ENCODE peak calls at places on chromosomes 6 and 20, in seven cellular contexts. One of them, this sample, is unnamed.

GRCh38 chr20:58043122-58043865 is 185.2 kb downstream of the ANKRD60 start:
- DNase-seq in kidney epithelial cell: no peak
- DNase-seq in epithelial cell of proximal tubule: no peak
- DNase-seq in AG10803: no peak
- DNase-seq in neural progenitor cell: no peak
- DNase-seq in PC-9: no peak
- DNase-seq in upper lobe of left lung: no peak
- DNase-seq in this sample: no peak

GRCh38 chr6:107062691-107063090 is 34.7 kb downstream of the MTRES1 start:
- DNase-seq in kidney epithelial cell: no peak
- DNase-seq in epithelial cell of proximal tubule: no peak
- DNase-seq in AG10803: no peak
- DNase-seq in neural progenitor cell: no peak
- DNase-seq in PC-9: no peak
- DNase-seq in upper lobe of left lung: no peak
- DNase-seq in this sample: no peak

GRCh38 chr6:72466471-72466870 is 155.4 kb upstream of the KCNQ5 start:
- DNase-seq in kidney epithelial cell: no peak
- DNase-seq in epithelial cell of proximal tubule: no peak
- DNase-seq in AG10803: no peak
- DNase-seq in neural progenitor cell: no peak
- DNase-seq in PC-9: no peak
- DNase-seq in upper lobe of left lung: no peak
- DNase-seq in this sample: no peak

GRCh38 chr6:148620579-148621298 is 126.1 kb upstream of the UST start:
- DNase-seq in kidney epithelial cell: no peak
- DNase-seq in epithelial cell of proximal tubule: no peak
- DNase-seq in AG10803: no peak
- DNase-seq in neural progenitor cell: no peak
- DNase-seq in PC-9: no peak
- DNase-seq in upper lobe of left lung: no peak
- DNase-seq in this sample: no peak

GRCh38 chr6:74598473-74599393 is 607.1 kb downstream of the COL12A1 start:
- DNase-seq in kidney epithelial cell: peak
- DNase-seq in epithelial cell of proximal tubule: peak
- DNase-seq in AG10803: peak
- DNase-seq in neural progenitor cell: no peak
- DNase-seq in PC-9: peak
- DNase-seq in upper lobe of left lung: no peak
- DNase-seq in this sample: no peak

GRCh38 chr6:138520463-138520862 is 21.2 kb upstream of the NHSL1 start:
- DNase-seq in kidney epithelial cell: no peak
- DNase-seq in epithelial cell of proximal tubule: no peak
- DNase-seq in AG10803: peak
- DNase-seq in neural progenitor cell: no peak
- DNase-seq in PC-9: no peak
- DNase-seq in upper lobe of left lung: no peak
- DNase-seq in this sample: no peak

GRCh38 chr20:16438100-16438499 is 135.1 kb downstream of the KIF16B start:
- DNase-seq in kidney epithelial cell: no peak
- DNase-seq in epithelial cell of proximal tubule: no peak
- DNase-seq in AG10803: no peak
- DNase-seq in neural progenitor cell: no peak
- DNase-seq in PC-9: no peak
- DNase-seq in upper lobe of left lung: no peak
- DNase-seq in this sample: no peak

GRCh38 chr6:79334674-79335073 is 100.2 kb upstream of the HMGN3 start:
- DNase-seq in kidney epithelial cell: no peak
- DNase-seq in epithelial cell of proximal tubule: no peak
- DNase-seq in AG10803: no peak
- DNase-seq in neural progenitor cell: no peak
- DNase-seq in PC-9: no peak
- DNase-seq in upper lobe of left lung: no peak
- DNase-seq in this sample: no peak

GRCh38 chr6:53179961-53180651 is 31.5 kb upstream of the GCM1 start:
- DNase-seq in kidney epithelial cell: no peak
- DNase-seq in epithelial cell of proximal tubule: no peak
- DNase-seq in AG10803: no peak
- DNase-seq in neural progenitor cell: no peak
- DNase-seq in PC-9: no peak
- DNase-seq in upper lobe of left lung: no peak
- DNase-seq in this sample: no peak

GRCh38 chr20:51679254-51679921 is 88.8 kb downstream of the ATP9A start:
- DNase-seq in kidney epithelial cell: no peak
- DNase-seq in epithelial cell of proximal tubule: no peak
- DNase-seq in AG10803: no peak
- DNase-seq in neural progenitor cell: no peak
- DNase-seq in PC-9: no peak
- DNase-seq in upper lobe of left lung: no peak
- DNase-seq in this sample: no peak

GRCh38 chr20:16349518-16350295 is 223.5 kb downstream of the KIF16B start:
- DNase-seq in kidney epithelial cell: peak
- DNase-seq in epithelial cell of proximal tubule: peak
- DNase-seq in AG10803: peak
- DNase-seq in neural progenitor cell: no peak
- DNase-seq in PC-9: no peak
- DNase-seq in upper lobe of left lung: no peak
- DNase-seq in this sample: no peak

GRCh38 chr20:12970372-12970821 is 38.4 kb upstream of the SPTLC3 start:
- DNase-seq in kidney epithelial cell: no peak
- DNase-seq in epithelial cell of proximal tubule: no peak
- DNase-seq in AG10803: peak
- DNase-seq in neural progenitor cell: peak
- DNase-seq in PC-9: no peak
- DNase-seq in upper lobe of left lung: no peak
- DNase-seq in this sample: no peak

GRCh38 chr20:17421493-17421892 is 109.7 kb downstream of the BFSP1 start:
- DNase-seq in kidney epithelial cell: no peak
- DNase-seq in epithelial cell of proximal tubule: no peak
- DNase-seq in AG10803: no peak
- DNase-seq in neural progenitor cell: no peak
- DNase-seq in PC-9: peak
- DNase-seq in upper lobe of left lung: no peak
- DNase-seq in this sample: no peak

GRCh38 chr6:148747145-148747492 is 289 bp downstream of the UST start:
- DNase-seq in kidney epithelial cell: no peak
- DNase-seq in epithelial cell of proximal tubule: no peak
- DNase-seq in AG10803: peak
- DNase-seq in neural progenitor cell: no peak
- DNase-seq in PC-9: no peak
- DNase-seq in upper lobe of left lung: peak
- DNase-seq in this sample: no peak

GRCh38 chr6:152496731-152497130 is 140.4 kb downstream of the SYNE1 start:
- DNase-seq in kidney epithelial cell: no peak
- DNase-seq in epithelial cell of proximal tubule: no peak
- DNase-seq in AG10803: no peak
- DNase-seq in neural progenitor cell: no peak
- DNase-seq in PC-9: no peak
- DNase-seq in upper lobe of left lung: no peak
- DNase-seq in this sample: no peak
- TF ChIP-seq CTCF in kidney epithelial cell: no peak
- TF ChIP-seq CTCF in epithelial cell of proximal tubule: no peak
- TF ChIP-seq CTCF in AG10803: no peak
- TF ChIP-seq CTCF in neural progenitor cell: no peak
- TF ChIP-seq CTCF in PC-9: no peak
- TF ChIP-seq CTCF in upper lobe of left lung: no peak
- TF ChIP-seq CTCF in this sample: no peak

GRCh38 chr6:134826889-134827737 is 122.8 kb downstream of the ALDH8A1 start:
- DNase-seq in kidney epithelial cell: no peak
- DNase-seq in epithelial cell of proximal tubule: no peak
- DNase-seq in AG10803: peak
- DNase-seq in neural progenitor cell: no peak
- DNase-seq in PC-9: peak
- DNase-seq in upper lobe of left lung: no peak
- DNase-seq in this sample: no peak
- TF ChIP-seq CTCF in kidney epithelial cell: no peak
- TF ChIP-seq CTCF in epithelial cell of proximal tubule: peak
- TF ChIP-seq CTCF in AG10803: peak
- TF ChIP-seq CTCF in neural progenitor cell: no peak
- TF ChIP-seq CTCF in PC-9: no peak
- TF ChIP-seq CTCF in upper lobe of left lung: no peak
- TF ChIP-seq CTCF in this sample: no peak

DNA sequence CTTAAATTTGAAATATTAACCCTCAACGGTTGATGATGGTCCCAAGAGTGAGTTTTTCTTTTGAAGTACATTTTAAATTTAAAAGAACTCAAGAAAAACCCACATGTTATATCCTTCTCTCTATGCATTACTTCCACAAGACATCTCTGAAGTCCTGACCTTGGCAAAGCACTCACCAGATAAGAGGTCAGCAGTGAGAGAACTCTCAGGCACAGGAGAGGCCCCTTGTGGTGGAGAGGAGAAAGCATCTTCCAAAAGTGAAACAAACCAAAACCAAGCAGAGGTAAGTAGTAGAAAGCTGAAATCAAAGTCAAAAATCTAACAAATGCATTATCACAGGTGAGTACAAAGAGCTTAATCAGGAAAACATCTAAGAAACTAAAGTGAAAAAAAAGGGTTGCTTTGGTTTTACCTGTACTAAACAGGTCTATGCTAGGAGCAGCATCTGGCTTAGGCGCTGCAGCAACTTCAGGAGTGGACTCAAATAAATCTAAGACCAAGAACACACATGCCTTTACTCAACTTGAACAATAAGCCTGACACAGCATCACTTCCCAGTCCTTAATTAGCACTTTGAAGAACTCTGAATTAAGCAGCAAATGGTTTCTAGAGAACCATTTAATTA is 80.5 kb downstream of the PRSS35 start:
- DNase-seq in kidney epithelial cell: no peak
- DNase-seq in epithelial cell of proximal tubule: no peak
- DNase-seq in AG10803: peak
- DNase-seq in neural progenitor cell: peak
- DNase-seq in PC-9: no peak
- DNase-seq in upper lobe of left lung: no peak
- DNase-seq in this sample: peak
- TF ChIP-seq CTCF in kidney epithelial cell: peak
- TF ChIP-seq CTCF in epithelial cell of proximal tubule: peak
- TF ChIP-seq CTCF in AG10803: peak
- TF ChIP-seq CTCF in neural progenitor cell: peak
- TF ChIP-seq CTCF in PC-9: peak
- TF ChIP-seq CTCF in upper lobe of left lung: no peak
- TF ChIP-seq CTCF in this sample: peak

GRCh38 chr20:59412896-59413295 is 112.5 kb downstream of the EDN3 start:
- DNase-seq in kidney epithelial cell: no peak
- DNase-seq in epithelial cell of proximal tubule: no peak
- DNase-seq in AG10803: no peak
- DNase-seq in neural progenitor cell: peak
- DNase-seq in PC-9: no peak
- DNase-seq in upper lobe of left lung: no peak
- DNase-seq in this sample: no peak
- TF ChIP-seq CTCF in kidney epithelial cell: no peak
- TF ChIP-seq CTCF in epithelial cell of proximal tubule: no peak
- TF ChIP-seq CTCF in AG10803: no peak
- TF ChIP-seq CTCF in neural progenitor cell: peak
- TF ChIP-seq CTCF in PC-9: no peak
- TF ChIP-seq CTCF in upper lobe of left lung: no peak
- TF ChIP-seq CTCF in this sample: no peak

DNA sequence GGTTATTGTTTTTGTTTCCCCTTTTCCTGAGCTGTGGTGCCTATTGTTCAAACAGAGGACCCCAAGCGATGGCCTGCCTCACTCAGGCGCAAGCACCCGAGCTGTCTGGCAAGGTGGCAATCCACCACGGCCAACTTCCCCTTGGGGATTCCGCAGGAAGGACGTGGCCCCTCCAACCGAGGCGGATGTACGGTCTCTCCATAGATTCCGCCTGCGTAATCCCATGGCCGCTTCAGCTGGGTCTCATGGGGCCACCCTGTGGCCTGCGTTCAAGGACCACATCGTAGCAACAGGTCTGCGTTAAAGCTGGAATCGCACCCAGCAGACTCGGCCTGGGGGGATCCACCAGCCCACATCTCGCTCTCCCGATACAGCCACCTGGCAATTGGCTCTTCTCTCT is 79.9 kb downstream of the CEBPB start:
- DNase-seq in kidney epithelial cell: no peak
- DNase-seq in epithelial cell of proximal tubule: no peak
- DNase-seq in AG10803: no peak
- DNase-seq in neural progenitor cell: no peak
- DNase-seq in PC-9: no peak
- DNase-seq in upper lobe of left lung: no peak
- DNase-seq in this sample: peak
- TF ChIP-seq CTCF in kidney epithelial cell: no peak
- TF ChIP-seq CTCF in epithelial cell of proximal tubule: no peak
- TF ChIP-seq CTCF in AG10803: no peak
- TF ChIP-seq CTCF in neural progenitor cell: no peak
- TF ChIP-seq CTCF in PC-9: no peak
- TF ChIP-seq CTCF in upper lobe of left lung: no peak
- TF ChIP-seq CTCF in this sample: peak

DNA sequence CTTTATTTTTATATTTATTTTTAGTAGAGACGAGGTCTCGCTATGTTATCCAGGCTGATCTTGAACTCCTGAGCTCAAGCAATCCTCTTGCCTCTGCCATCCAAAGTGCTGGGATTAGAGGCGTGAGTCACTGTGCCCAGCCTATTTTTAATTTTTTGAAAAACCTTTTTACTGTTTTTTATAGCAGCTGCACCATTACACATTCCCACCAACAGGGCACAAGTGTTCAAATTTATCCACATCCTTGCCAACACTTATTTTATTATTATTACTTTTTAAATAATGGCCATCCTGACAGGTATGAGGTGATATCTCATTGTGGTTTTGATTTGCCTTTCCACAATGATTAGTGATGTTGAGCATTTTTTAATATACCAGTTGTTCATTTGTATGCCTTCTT is 42.5 kb downstream of the PACSIN1 start:
- DNase-seq in kidney epithelial cell: no peak
- DNase-seq in epithelial cell of proximal tubule: no peak
- DNase-seq in AG10803: no peak
- DNase-seq in neural progenitor cell: no peak
- DNase-seq in PC-9: no peak
- DNase-seq in upper lobe of left lung: no peak
- DNase-seq in this sample: no peak
- TF ChIP-seq CTCF in kidney epithelial cell: no peak
- TF ChIP-seq CTCF in epithelial cell of proximal tubule: no peak
- TF ChIP-seq CTCF in AG10803: no peak
- TF ChIP-seq CTCF in neural progenitor cell: no peak
- TF ChIP-seq CTCF in PC-9: peak
- TF ChIP-seq CTCF in upper lobe of left lung: no peak
- TF ChIP-seq CTCF in this sample: no peak

GRCh38 chr6:81465859-81466258 is 286.6 kb downstream of the TENT5A start:
- DNase-seq in kidney epithelial cell: no peak
- DNase-seq in epithelial cell of proximal tubule: no peak
- DNase-seq in AG10803: peak
- DNase-seq in neural progenitor cell: peak
- DNase-seq in PC-9: no peak
- DNase-seq in upper lobe of left lung: no peak
- DNase-seq in this sample: no peak
- TF ChIP-seq CTCF in kidney epithelial cell: peak
- TF ChIP-seq CTCF in epithelial cell of proximal tubule: peak
- TF ChIP-seq CTCF in AG10803: peak
- TF ChIP-seq CTCF in neural progenitor cell: peak
- TF ChIP-seq CTCF in PC-9: peak
- TF ChIP-seq CTCF in upper lobe of left lung: no peak
- TF ChIP-seq CTCF in this sample: peak

This sample was measured in CD14-positive monocyte.